ENCODE peak calls at places on chromosome 17, in six cellular contexts. Z is colonic mucosa, Y is lower lobe of right lung, L is A549, V is progenitor cell of endocrine pancreas, X is fibroblast of pulmonary artery. O is an unnamed sample.

GRCh38 chr17:43669971-43670644 is 8.4 kb upstream of the MEOX1 start:
- DNase-seq in L (no peak), Y (no peak), Z (peak; percentile 59), V (no peak), X (no peak), O (no peak)

GRCh38 chr17:2435852-2436251 is 35.0 kb upstream of the MNT start:
- DNase-seq in Y (no peak), Z (no peak), V (no peak), X (no peak), L (no peak), O (no peak)

GRCh38 chr17:34133350-34133749 is 121.7 kb upstream of the CCL2 start:
- DNase-seq in V (no peak), L (no peak), Y (no peak), X (no peak), Z (no peak), O (no peak)

GRCh38 chr17:72111374-72111773 is 9.4 kb upstream of the SOX9 start:
- DNase-seq in Y (no peak), V (no peak), Z (peak; percentile 43), L (no peak), X (no peak), O (no peak)

GRCh38 chr17:40486513-40487370 is 14.7 kb downstream of the TNS4 start:
- DNase-seq in L (no peak), Y (no peak), Z (no peak), V (no peak), X (peak; percentile 95), O (no peak)

GRCh38 chr17:45841883-45842525 is 2.7 kb upstream of the SPPL2C start:
- DNase-seq in X (no peak), Z (no peak), V (no peak), L (no peak), Y (no peak), O (no peak)

GRCh38 chr17:6786618-6787017 is 10.6 kb downstream of the FBXO39 start:
- DNase-seq in V (no peak), Y (no peak), L (no peak), X (peak; percentile 94), Z (no peak), O (no peak)

GRCh38 chr17:81537343-81537855 is 9.2 kb downstream of the FSCN2 start:
- DNase-seq in V (peak; percentile 52), Y (no peak), Z (peak; percentile 63), L (peak; percentile 77), X (no peak), O (no peak)

GRCh38 chr17:68785565-68786486 is 169.4 kb downstream of the ABCA8 start:
- DNase-seq in L (no peak), Z (no peak), X (no peak), Y (no peak), V (no peak), O (no peak)
- TF ChIP-seq CTCF in L (peak; percentile 9), Z (no peak), X (no peak), Y (no peak), V (no peak), O (no peak)

GRCh38 chr17:50146927-50147640 is 3.4 kb downstream of the PPP1R9B start:
- DNase-seq in X (no peak), V (no peak), L (no peak), Z (no peak), Y (no peak), O (no peak)

GRCh38 chr17:50144845-50145531 is 5.5 kb downstream of the PPP1R9B start:
- DNase-seq in L (no peak), V (no peak), X (no peak), Z (no peak), Y (no peak), O (no peak)

GRCh38 chr17:50145532-50146229 is 4.8 kb downstream of the PPP1R9B start:
- DNase-seq in Z (no peak), V (no peak), Y (no peak), L (no peak), X (no peak), O (no peak)

GRCh38 chr17:50147841-50148225 is 2.6 kb downstream of the PPP1R9B start:
- DNase-seq in L (no peak), Z (no peak), Y (no peak), X (peak; percentile 45), V (no peak), O (no peak)

GRCh38 chr17:50146230-50146926 is 4.1 kb downstream of the PPP1R9B start:
- DNase-seq in Y (no peak), L (no peak), X (no peak), Z (no peak), V (no peak), O (no peak)
- TF ChIP-seq CTCF in Y (no peak), L (no peak), X (no peak), Z (no peak), V (no peak), O (no peak)

DNA sequence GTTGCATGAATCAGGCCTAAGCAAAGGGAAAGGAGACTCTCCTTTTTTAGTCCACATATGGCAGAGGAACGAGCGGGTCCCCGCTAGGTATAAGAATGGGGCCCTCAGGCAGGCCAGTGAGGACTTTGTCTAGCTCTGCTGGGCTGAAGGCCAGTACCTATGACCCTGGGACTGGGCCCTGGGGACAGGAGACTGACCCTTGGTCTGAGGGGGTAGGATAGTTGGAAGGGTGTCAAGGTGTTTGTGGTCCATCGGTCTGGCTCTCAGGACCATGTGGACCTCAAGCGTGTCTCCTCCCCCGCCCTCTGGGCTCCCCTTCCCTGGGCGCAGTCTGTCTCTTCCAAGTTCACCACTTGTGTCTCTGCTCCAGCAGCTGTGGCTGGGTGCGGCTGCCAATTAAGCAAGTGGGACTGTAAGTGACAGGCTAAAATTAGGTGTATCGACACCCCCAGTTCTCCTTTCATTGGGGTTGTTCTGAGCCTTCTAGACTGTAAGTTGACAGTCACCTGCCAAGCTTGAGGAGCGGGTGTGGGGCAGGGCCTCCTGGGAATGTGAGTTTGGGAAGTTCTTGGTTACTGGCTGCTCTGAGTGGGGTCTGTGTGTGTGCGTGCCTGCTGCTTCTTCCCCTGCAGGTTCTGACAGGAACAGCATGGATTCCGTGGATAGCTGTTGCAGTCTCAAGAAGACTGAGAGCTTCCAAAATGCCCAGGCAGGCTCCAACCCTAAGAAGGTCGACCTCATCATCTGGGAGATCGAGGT is 24.5 kb downstream of the AKAP1 start:
- DNase-seq in L (no peak), Z (peak; percentile 53), Y (no peak), X (peak; percentile 17), V (no peak), O (no peak)
- TF ChIP-seq CTCF in L (no peak), Z (no peak), Y (no peak), X (peak; percentile 14), V (peak; percentile 27), O (peak; percentile 37)

GRCh38 chr17:73247728-73248127 is 14.0 kb downstream of the CPSF4L start:
- DNase-seq in L (no peak), V (no peak), X (peak; percentile 44), Z (no peak), Y (no peak), O (no peak)
- TF ChIP-seq CTCF in L (peak; percentile 47), V (no peak), X (peak; percentile 29), Z (no peak), Y (no peak), O (no peak)

GRCh38 chr17:19410875-19411291 is at the start of gene RNF112:
- DNase-seq in V (no peak), Y (no peak), Z (no peak), X (peak; percentile 52), L (no peak), O (no peak)
- TF ChIP-seq CTCF in V (no peak), Y (no peak), Z (no peak), X (peak; percentile 5), L (no peak), O (no peak)

GRCh38 chr17:39194089-39194984 is 3.1 kb downstream of the CACNB1 start:
- DNase-seq in X (peak; percentile 70), L (peak; percentile 84), Y (peak; percentile 61), V (no peak), Z (no peak), O (peak; percentile 54)
- TF ChIP-seq CTCF in X (peak; percentile 60), L (peak; percentile 33), Y (no peak), V (peak; percentile 29), Z (no peak), O (peak; percentile 38)

DNA sequence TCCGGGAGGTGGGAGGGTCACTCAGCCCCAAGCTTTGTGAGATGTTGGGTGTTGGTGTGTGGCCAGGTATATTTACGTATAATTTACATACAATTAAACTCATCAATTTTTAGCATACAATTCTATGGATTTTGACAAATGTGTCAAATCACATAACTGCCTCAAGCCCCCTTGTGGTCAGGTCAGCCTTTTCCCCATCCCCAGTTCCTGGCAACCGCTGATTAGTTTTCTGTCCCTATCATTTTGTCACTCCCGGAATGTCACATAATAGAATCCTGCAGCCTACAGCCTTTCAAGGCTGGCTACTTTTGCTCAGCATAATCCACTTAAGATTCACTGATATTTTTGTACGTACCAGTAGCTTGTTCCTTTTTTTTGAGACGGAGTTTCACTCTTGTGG is 19.4 kb upstream of the RAI1 start:
- DNase-seq in L (no peak), Y (no peak), Z (no peak), X (no peak), V (no peak), O (no peak)
- TF ChIP-seq CTCF in L (peak; percentile 17), Y (no peak), Z (no peak), X (peak; percentile 11), V (peak; percentile 52), O (peak; percentile 58)

DNA sequence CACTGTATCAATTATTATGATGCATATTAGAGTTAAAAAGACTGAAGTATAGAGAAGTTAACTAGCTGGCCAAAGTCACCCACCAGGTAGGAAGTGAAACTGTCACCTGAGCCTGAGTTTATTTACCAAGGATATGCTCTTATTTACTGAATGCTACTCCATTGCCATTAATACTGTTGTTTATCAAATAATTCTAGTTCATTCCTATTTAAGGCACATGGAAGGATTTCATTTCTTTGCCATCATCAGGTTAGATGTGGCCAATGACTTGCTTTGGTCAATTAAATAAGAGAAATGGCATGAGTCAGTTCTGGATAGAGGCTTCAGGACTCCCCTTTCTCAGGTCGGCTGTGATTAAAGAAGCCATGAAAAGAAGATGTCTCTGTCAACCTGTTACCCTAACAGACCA is 169.6 kb downstream of the KCNJ2 start:
- DNase-seq in V (no peak), X (no peak), Y (no peak), L (no peak), Z (no peak), O (no peak)
- TF ChIP-seq CTCF in V (no peak), X (no peak), Y (no peak), L (no peak), Z (no peak), O (no peak)